ENCODE peak calls at places on chromosomes 2 and 18, in four cellular contexts. S is AG08396; I is HAP-1; W is CD8-positive, alpha-beta memory T cell. B is an unnamed sample.

GRCh38 chr2:168137510-168138180 is 109.8 kb downstream of the STK39 start:
- DNase-seq in S (no peak), I (no peak), W (no peak), B (no peak)

GRCh38 chr2:37583867-37584266 is 87.6 kb downstream of the CDC42EP3 start:
- DNase-seq in S (peak; percentile 29), I (no peak), W (no peak), B (no peak)

GRCh38 chr2:34899079-34899478 is 1300.0 kb upstream of the FAM98A start:
- DNase-seq in S (no peak), I (no peak), W (no peak), B (no peak)

GRCh38 chr2:224331698-224332097 is 70.2 kb downstream of the FAM124B start:
- DNase-seq in S (no peak), I (no peak), W (no peak), B (no peak)

GRCh38 chr2:236663671-236664101 is 94.1 kb downstream of the ACKR3 start:
- DNase-seq in S (peak; percentile 81), I (no peak), W (no peak), B (no peak)

GRCh38 chr2:241870081-241870541 is 582 bp downstream of the RTP5 start:
- DNase-seq in S (no peak), I (no peak), W (no peak), B (no peak)

GRCh38 chr2:152304845-152305244 is 30.1 kb upstream of the FMNL2 start:
- DNase-seq in S (peak; percentile 38), I (no peak), W (no peak), B (no peak)

GRCh38 chr2:191333911-191334357 is 88.7 kb downstream of the MYO1B start:
- DNase-seq in S (peak; percentile 59), I (no peak), W (no peak), B (no peak)

GRCh38 chr2:575030-575727 is 102.0 kb downstream of the TMEM18 start:
- DNase-seq in S (no peak), I (no peak), W (no peak), B (no peak)

GRCh38 chr2:30208453-30208852 is 22.9 kb upstream of the LBH start:
- DNase-seq in S (peak; percentile 70), I (peak; percentile 72), W (no peak), B (peak; percentile 68)

GRCh38 chr2:100262555-100263320 is 59.6 kb downstream of the LONRF2 start:
- DNase-seq in S (peak; percentile 74), I (peak; percentile 83), W (peak; percentile 30), B (peak; percentile 58)

GRCh38 chr2:219289537-219290361 is 10.6 kb downstream of the DNAJB2 start:
- DNase-seq in S (peak; percentile 89), I (no peak), W (no peak), B (no peak)

GRCh38 chr2:189802396-189802912 is 18.2 kb downstream of the PMS1 start:
- DNase-seq in S (no peak), I (no peak), W (no peak), B (no peak)

GRCh38 chr2:181106229-181106628 is 125.8 kb downstream of the UBE2E3 start:
- DNase-seq in S (no peak), I (no peak), W (no peak), B (no peak)

GRCh38 chr2:62469114-62469513 is 36.9 kb downstream of the TMEM17 start:
- DNase-seq in S (no peak), I (no peak), W (no peak), B (no peak)

GRCh38 chr18:62339106-62339988 is 14.2 kb downstream of the TNFRSF11A start:
- DNase-seq in S (peak; percentile 49), I (no peak), W (no peak), B (peak; percentile 84)